ENCODE peak calls at places on chromosomes 7 and 10, in four cellular contexts. One of them, this sample, is unnamed.

GRCh38 chr10:34333513-34333912 is 481.6 kb downstream of the PARD3 start:
- DNase-seq in GM12878: no peak
- DNase-seq in K562: no peak
- DNase-seq in HL-60: no peak
- DNase-seq in this sample: no peak

GRCh38 chr7:25314729-25315267 is 86.5 kb upstream of the NPVF start:
- DNase-seq in GM12878: no peak
- DNase-seq in K562: no peak
- DNase-seq in HL-60: no peak
- DNase-seq in this sample: no peak

GRCh38 chr10:129775681-129776080 is 188.4 kb downstream of the EBF3 start:
- DNase-seq in GM12878: no peak
- DNase-seq in K562: no peak
- DNase-seq in HL-60: no peak
- DNase-seq in this sample: no peak

GRCh38 chr7:87567052-87567451 is 33.6 kb downstream of the ABCB1 start:
- DNase-seq in GM12878: no peak
- DNase-seq in K562: no peak
- DNase-seq in HL-60: no peak
- DNase-seq in this sample: no peak

GRCh38 chr7:22842383-22842903 is 19.8 kb upstream of the TOMM7 start:
- DNase-seq in GM12878: no peak
- DNase-seq in K562: no peak
- DNase-seq in HL-60: no peak
- DNase-seq in this sample: no peak

GRCh38 chr10:19628767-19629443 is 187.3 kb upstream of the PLXDC2 start:
- DNase-seq in GM12878: no peak
- DNase-seq in K562: no peak
- DNase-seq in HL-60: no peak
- DNase-seq in this sample: no peak

GRCh38 chr7:43646603-43647313 is 63.9 kb downstream of the STK17A start:
- DNase-seq in GM12878: no peak
- DNase-seq in K562: no peak
- DNase-seq in HL-60: no peak
- DNase-seq in this sample: no peak

GRCh38 chr7:36469236-36469635 is 79.6 kb downstream of the ANLN start:
- DNase-seq in GM12878: no peak
- DNase-seq in K562: no peak
- DNase-seq in HL-60: no peak
- DNase-seq in this sample: no peak

GRCh38 chr7:153047569-153047968 is 288.0 kb downstream of the ACTR3B start:
- DNase-seq in GM12878: no peak
- DNase-seq in K562: no peak
- DNase-seq in HL-60: no peak
- DNase-seq in this sample: no peak

GRCh38 chr7:155925682-155926081 is 113.4 kb upstream of the SHH start:
- DNase-seq in GM12878: no peak
- DNase-seq in K562: no peak
- DNase-seq in HL-60: no peak
- DNase-seq in this sample: no peak

GRCh38 chr10:43120948-43121290 is 17.3 kb upstream of the CSGALNACT2 start:
- DNase-seq in GM12878: peak
- DNase-seq in K562: no peak
- DNase-seq in HL-60: peak
- DNase-seq in this sample: peak

GRCh38 chr10:114412907-114413386 is 8.6 kb upstream of the AFAP1L2 start:
- DNase-seq in GM12878: no peak
- DNase-seq in K562: no peak
- DNase-seq in HL-60: peak
- DNase-seq in this sample: no peak

GRCh38 chr7:141071855-141072547 is 1.9 kb upstream of the TMEM178B start:
- DNase-seq in GM12878: no peak
- DNase-seq in K562: no peak
- DNase-seq in HL-60: no peak
- DNase-seq in this sample: no peak

GRCh38 chr10:29725133-29725720 is 90.5 kb upstream of the SVIL start:
- DNase-seq in GM12878: no peak
- DNase-seq in K562: no peak
- DNase-seq in HL-60: peak
- DNase-seq in this sample: no peak

GRCh38 chr7:12655161-12655560 is 32.3 kb upstream of the ARL4A start:
- DNase-seq in GM12878: no peak
- DNase-seq in K562: no peak
- DNase-seq in HL-60: no peak
- DNase-seq in this sample: no peak

GRCh38 chr10:86265877-86266259 is 100.7 kb downstream of the GRID1 start:
- DNase-seq in GM12878: no peak
- DNase-seq in K562: no peak
- DNase-seq in HL-60: no peak
- DNase-seq in this sample: no peak

GRCh38 chr10:102644066-102644645 is at the start of gene TRIM8:
- DNase-seq in GM12878: no peak
- DNase-seq in K562: peak
- DNase-seq in HL-60: peak
- DNase-seq in this sample: no peak

GRCh38 chr7:128875523-128875948 is 12.9 kb downstream of the ATP6V1F start:
- DNase-seq in GM12878: no peak
- DNase-seq in K562: no peak
- DNase-seq in HL-60: no peak
- DNase-seq in this sample: no peak

GRCh38 chr7:137287651-137288258 is 55.8 kb downstream of the PTN start:
- DNase-seq in GM12878: no peak
- DNase-seq in K562: no peak
- DNase-seq in HL-60: no peak
- DNase-seq in this sample: no peak

GRCh38 chr7:46934198-46934825 is 647.6 kb downstream of the TNS3 start:
- DNase-seq in GM12878: no peak
- DNase-seq in K562: no peak
- DNase-seq in HL-60: no peak
- DNase-seq in this sample: no peak

GRCh38 chr10:71085689-71086438 is 126.5 kb upstream of the UNC5B start:
- DNase-seq in GM12878: no peak
- DNase-seq in K562: no peak
- DNase-seq in HL-60: no peak
- DNase-seq in this sample: no peak

GRCh38 chr10:34430685-34431084 is 384.4 kb downstream of the PARD3 start:
- DNase-seq in GM12878: no peak
- DNase-seq in K562: no peak
- DNase-seq in HL-60: peak
- DNase-seq in this sample: no peak

GRCh38 chr10:48811917-48812316 is 127.2 kb downstream of the WDFY4 start:
- DNase-seq in GM12878: no peak
- DNase-seq in K562: no peak
- DNase-seq in HL-60: no peak
- DNase-seq in this sample: no peak

GRCh38 chr10:128429835-128430513 is 303.8 kb upstream of the MKI67 start:
- DNase-seq in GM12878: no peak
- DNase-seq in K562: no peak
- DNase-seq in HL-60: no peak
- DNase-seq in this sample: no peak

GRCh38 chr7:81871606-81872265 is 101.9 kb upstream of the HGF start:
- DNase-seq in GM12878: no peak
- DNase-seq in K562: no peak
- DNase-seq in HL-60: no peak
- DNase-seq in this sample: no peak

GRCh38 chr7:5750026-5750425 is 31.4 kb downstream of the RNF216 start:
- DNase-seq in GM12878: no peak
- DNase-seq in K562: no peak
- DNase-seq in HL-60: no peak
- DNase-seq in this sample: no peak

GRCh38 chr10:110398419-110399162 is 93.9 kb upstream of the SMNDC1 start:
- DNase-seq in GM12878: no peak
- DNase-seq in K562: no peak
- DNase-seq in HL-60: no peak
- DNase-seq in this sample: no peak

GRCh38 chr10:51832652-51833383 is 133.4 kb upstream of the CSTF2T start:
- DNase-seq in GM12878: peak
- DNase-seq in K562: peak
- DNase-seq in HL-60: no peak
- DNase-seq in this sample: no peak

GRCh38 chr7:158031820-158032424 is 555.7 kb downstream of the PTPRN2 start:
- DNase-seq in GM12878: no peak
- DNase-seq in K562: no peak
- DNase-seq in HL-60: no peak
- DNase-seq in this sample: no peak

DNA sequence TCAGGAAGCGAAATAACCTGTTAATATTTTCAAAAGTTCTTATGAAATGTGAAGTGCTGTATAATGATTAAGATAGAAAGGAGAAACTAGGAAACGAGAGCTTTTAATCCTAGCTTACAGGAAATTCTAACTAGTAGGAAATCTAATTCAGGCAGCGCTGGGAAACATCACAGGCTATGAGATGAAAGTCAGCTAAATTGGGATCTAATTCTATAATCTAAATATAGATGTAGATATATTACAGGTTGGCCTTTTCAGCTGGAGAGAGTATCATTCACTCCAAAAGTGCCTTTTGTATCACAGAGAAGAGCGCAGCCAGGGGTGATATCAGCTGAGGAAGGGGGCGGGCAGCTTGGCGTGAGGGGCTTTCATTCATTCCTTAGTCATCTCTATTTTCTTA is 156.9 kb downstream of the CUX1 start:
- DNase-seq in GM12878: no peak
- DNase-seq in K562: no peak
- DNase-seq in HL-60: no peak
- DNase-seq in this sample: no peak
- TF ChIP-seq POLR2AphosphoS5 in GM12878: no peak
- TF ChIP-seq POLR2AphosphoS5 in K562: no peak
- TF ChIP-seq POLR2AphosphoS5 in HL-60: no peak
- TF ChIP-seq POLR2AphosphoS5 in this sample: no peak

GRCh38 chr7:77808517-77808916 is 9.9 kb downstream of the PHTF2 start:
- DNase-seq in GM12878: no peak
- DNase-seq in K562: no peak
- DNase-seq in HL-60: no peak
- DNase-seq in this sample: no peak

GRCh38 chr7:77806425-77806824 is 7.9 kb downstream of the PHTF2 start:
- DNase-seq in GM12878: no peak
- DNase-seq in K562: no peak
- DNase-seq in HL-60: no peak
- DNase-seq in this sample: no peak

GRCh38 chr7:77813180-77813579 is 14.6 kb downstream of the PHTF2 start:
- DNase-seq in GM12878: no peak
- DNase-seq in K562: no peak
- DNase-seq in HL-60: no peak
- DNase-seq in this sample: no peak

GRCh38 chr7:77811895-77812685 is 13.5 kb downstream of the PHTF2 start:
- DNase-seq in GM12878: no peak
- DNase-seq in K562: no peak
- DNase-seq in HL-60: no peak
- DNase-seq in this sample: no peak
- TF ChIP-seq SPI1 in GM12878: no peak
- TF ChIP-seq SPI1 in K562: no peak
- TF ChIP-seq SPI1 in HL-60: no peak
- TF ChIP-seq SPI1 in this sample: no peak

DNA sequence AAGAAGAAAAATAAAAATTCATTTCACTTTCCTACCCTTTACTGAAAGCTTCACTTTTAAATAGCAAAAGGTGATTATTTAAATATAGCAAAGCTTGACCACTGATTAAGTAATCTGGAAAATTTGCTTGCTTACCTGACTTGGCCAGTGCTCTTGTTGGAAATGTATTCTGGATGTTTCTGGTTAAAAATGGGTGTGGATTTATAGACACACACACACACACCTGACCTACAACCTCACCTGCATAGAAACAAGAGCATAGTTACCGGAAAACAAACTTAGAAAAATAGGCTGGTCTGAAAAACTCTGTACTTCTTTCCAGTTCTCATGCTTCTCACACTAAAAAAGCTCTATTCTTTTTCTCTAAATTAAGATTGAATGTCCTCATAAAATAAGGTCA is at the start of gene AGR3:
- DNase-seq in GM12878: no peak
- DNase-seq in K562: no peak
- DNase-seq in HL-60: no peak
- DNase-seq in this sample: no peak
- TF ChIP-seq POLR2AphosphoS5 in GM12878: no peak
- TF ChIP-seq POLR2AphosphoS5 in K562: no peak
- TF ChIP-seq POLR2AphosphoS5 in HL-60: no peak
- TF ChIP-seq POLR2AphosphoS5 in this sample: no peak

DNA sequence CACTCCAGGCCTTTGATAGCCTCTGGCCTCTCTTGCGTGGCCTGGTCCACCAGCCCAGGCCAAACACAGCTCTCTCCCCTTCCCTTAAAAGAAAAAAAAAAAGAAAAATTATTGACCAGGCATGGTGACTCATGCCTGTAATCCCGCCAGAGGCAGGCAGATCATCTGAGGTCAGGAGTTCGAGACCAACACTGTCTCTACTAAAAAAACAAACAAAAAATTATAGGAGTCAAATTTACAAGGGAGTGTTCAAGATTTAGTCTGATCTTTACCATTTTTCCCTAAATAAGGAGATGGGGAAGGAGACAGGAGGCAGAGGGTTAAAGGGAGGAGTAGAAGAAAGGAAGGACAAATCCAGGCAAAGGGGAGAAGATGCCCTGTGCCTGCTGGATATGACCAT is 84.7 kb downstream of the PLXNA4 start:
- DNase-seq in GM12878: no peak
- DNase-seq in K562: no peak
- DNase-seq in HL-60: no peak
- DNase-seq in this sample: no peak
- TF ChIP-seq SPI1 in GM12878: no peak
- TF ChIP-seq SPI1 in K562: no peak
- TF ChIP-seq SPI1 in HL-60: no peak
- TF ChIP-seq SPI1 in this sample: no peak